ENCODE peak calls at places on chromosomes 12 and 14, in six cellular contexts. V, G, B, P, W and H are unnamed samples.

GRCh38 chr14:51868405-51868804 is 8.0 kb downstream of the GNG2 start:
- DNase-seq in B (no peak), G (no peak), P (no peak), W (no peak), V (no peak), H (no peak)

GRCh38 chr12:77062846-77063461 is 2.4 kb downstream of the E2F7 start:
- DNase-seq in G (peak; percentile 64), P (no peak), V (no peak), W (no peak), B (no peak), H (no peak)

GRCh38 chr14:20383032-20383431 is 30.3 kb downstream of the TEP1 start:
- DNase-seq in P (no peak), B (no peak), V (no peak), G (no peak), W (no peak), H (no peak)

GRCh38 chr12:113325938-113326337 is 9.0 kb downstream of the SLC8B1 start:
- DNase-seq in W (no peak), V (no peak), P (no peak), G (no peak), B (no peak), H (peak; percentile 38)

GRCh38 chr14:26984318-26985177 is 386.7 kb upstream of the NOVA1 start:
- DNase-seq in V (peak; percentile 64), B (peak; percentile 23), G (no peak), P (peak; percentile 11), W (peak; percentile 15), H (no peak)

GRCh38 chr12:80419660-80420059 is 24.4 kb upstream of the PTPRQ start:
- DNase-seq in P (no peak), W (no peak), B (no peak), V (no peak), G (no peak), H (no peak)

GRCh38 chr12:71691504-71692129 is 5.7 kb downstream of the TMEM19 start:
- DNase-seq in W (no peak), G (no peak), V (no peak), B (no peak), P (no peak), H (no peak)

GRCh38 chr14:54398028-54398368 is 1.2 kb downstream of the CDKN3 start:
- DNase-seq in B (no peak), W (no peak), P (no peak), V (no peak), G (no peak), H (no peak)

GRCh38 chr14:69298131-69299071 is 38.4 kb downstream of the GALNT16 start:
- DNase-seq in V (no peak), G (no peak), W (no peak), P (no peak), B (no peak), H (no peak)

GRCh38 chr12:5200276-5201087 is 156.8 kb downstream of the KCNA5 start:
- DNase-seq in W (peak; percentile 74), V (peak; percentile 18), P (peak; percentile 64), G (no peak), B (peak; percentile 58), H (peak; percentile 33)

GRCh38 chr14:67694791-67695393 is 672 bp downstream of the RDH11 start:
- DNase-seq in W (peak; percentile 42), G (peak; percentile 76), V (peak; percentile 92), P (peak; percentile 80), B (peak; percentile 67), H (peak; percentile 95)

GRCh38 chr14:102692334-102692733 is 84.9 kb upstream of the TRAF3 start:
- DNase-seq in B (no peak), G (no peak), V (no peak), W (no peak), P (no peak), H (no peak)

GRCh38 chr12:124302807-124303578 is 8.1 kb downstream of the RFLNA start:
- DNase-seq in W (no peak), V (no peak), G (no peak), B (no peak), P (no peak), H (no peak)

GRCh38 chr14:92603309-92604257 is 90.0 kb downstream of the RIN3 start:
- DNase-seq in W (no peak), B (no peak), G (no peak), P (no peak), V (no peak), H (peak; percentile 46)

GRCh38 chr14:93538411-93538810 is 107.7 kb downstream of the UNC79 start:
- DNase-seq in V (no peak), W (peak; percentile 33), B (peak; percentile 15), P (peak; percentile 32), G (no peak), H (peak; percentile 67)

GRCh38 chr12:109518820-109519665 is 41.6 kb downstream of the UBE3B start:
- DNase-seq in B (no peak), V (peak; percentile 43), W (peak; percentile 79), G (no peak), P (peak; percentile 81), H (peak; percentile 48)

GRCh38 chr12:23889069-23889440 is 60.4 kb downstream of the SOX5 start:
- DNase-seq in B (no peak), G (no peak), P (no peak), W (no peak), V (no peak), H (no peak)

GRCh38 chr14:44369401-44370123 is 137.5 kb downstream of the FSCB start:
- DNase-seq in P (no peak), B (no peak), V (no peak), G (no peak), W (no peak), H (no peak)

GRCh38 chr14:57179273-57179672 is 89.4 kb downstream of the EXOC5 start:
- DNase-seq in B (no peak), V (no peak), W (no peak), P (no peak), G (no peak), H (no peak)

GRCh38 chr14:23399136-23399535 is 8.9 kb downstream of the MYH6 start:
- DNase-seq in V (no peak), W (no peak), B (no peak), P (no peak), G (no peak), H (no peak)

GRCh38 chr14:75554482-75554881 is 23.9 kb upstream of the FLVCR2 start:
- DNase-seq in P (no peak), V (no peak), W (no peak), G (no peak), B (no peak), H (no peak)

GRCh38 chr14:91872517-91873470 is 5.5 kb upstream of the TC2N start:
- DNase-seq in G (no peak), W (no peak), B (no peak), P (no peak), V (no peak), H (peak; percentile 37)

GRCh38 chr12:120438495-120439198 is 734 bp downstream of the COX6A1 start:
- DNase-seq in G (no peak), V (no peak), P (no peak), B (no peak), W (peak; percentile 2), H (no peak)

GRCh38 chr12:120972870-120973543 is 5.3 kb upstream of the HNF1A start:
- DNase-seq in G (no peak), W (no peak), B (peak; percentile 67), P (no peak), V (peak; percentile 90), H (no peak)

GRCh38 chr14:75578786-75579781 is 664 bp downstream of the FLVCR2 start:
- DNase-seq in P (no peak), W (no peak), B (no peak), V (peak; percentile 31), G (no peak), H (peak; percentile 52)

GRCh38 chr14:94373708-94374107 is 14.7 kb downstream of the SERPINA1 start:
- DNase-seq in V (no peak), P (no peak), W (no peak), B (no peak), G (no peak), H (peak; percentile 31)

GRCh38 chr12:116241157-116241772 is 36.2 kb downstream of the MED13L start:
- DNase-seq in W (no peak), G (no peak), V (no peak), B (no peak), P (no peak), H (no peak)

GRCh38 chr14:54737132-54737711 is 165.4 kb downstream of the GCH1 start:
- DNase-seq in W (peak; percentile 31), G (no peak), B (no peak), V (no peak), P (no peak), H (no peak)

GRCh38 chr12:509494-509893 is 49.8 kb downstream of the B4GALNT3 start:
- DNase-seq in B (no peak), G (no peak), V (no peak), W (no peak), P (no peak), H (no peak)

GRCh38 chr12:47032644-47033043 is 46.8 kb upstream of the PCED1B start:
- DNase-seq in V (peak; percentile 23), P (peak; percentile 3), W (no peak), B (no peak), G (no peak), H (no peak)
- TF ChIP-seq MAX in V (no peak), P (no peak), W (no peak), B (no peak), G (no peak), H (no peak)

DNA sequence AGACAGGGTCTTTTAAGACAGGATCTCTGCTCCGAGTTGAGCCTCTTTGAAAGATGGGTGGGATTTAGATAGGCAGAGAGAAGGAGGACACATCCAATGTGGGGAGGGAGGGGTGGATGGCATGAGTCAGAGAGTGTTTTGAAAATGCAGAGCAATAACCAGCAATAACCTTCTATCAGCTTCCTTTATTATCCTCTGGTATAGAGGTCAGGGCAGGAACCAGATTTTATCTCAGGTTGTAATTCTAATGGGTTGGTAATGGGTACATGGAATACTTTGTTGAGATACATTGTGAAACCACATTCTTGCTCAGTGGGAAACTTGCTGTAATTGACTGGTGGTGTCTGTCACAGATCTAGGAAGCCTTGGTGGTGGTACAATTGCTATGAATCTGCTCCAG is 37.6 kb upstream of the CCDC63 start:
- DNase-seq in G (no peak), B (no peak), W (no peak), V (no peak), P (no peak), H (no peak)
- TF ChIP-seq RFX5 in G (no peak), B (no peak), W (no peak), V (no peak), P (no peak), H (no peak)

GRCh38 chr12:39605501-39605900 is 14.1 kb downstream of the ABCD2 start:
- DNase-seq in V (no peak), G (no peak), P (no peak), W (no peak), B (no peak), H (no peak)
- TF ChIP-seq MAX in V (no peak), G (no peak), P (no peak), W (no peak), B (no peak), H (no peak)

GRCh38 chr14:71592361-71592760 is 339.9 kb upstream of the RGS6 start:
- DNase-seq in P (no peak), W (no peak), V (no peak), B (no peak), G (no peak), H (no peak)

GRCh38 chr14:71593966-71594365 is 338.3 kb upstream of the RGS6 start:
- DNase-seq in W (no peak), P (no peak), G (no peak), V (no peak), B (no peak), H (no peak)

GRCh38 chr14:71590131-71590530 is 342.1 kb upstream of the RGS6 start:
- DNase-seq in G (no peak), V (no peak), P (no peak), B (no peak), W (no peak), H (no peak)

GRCh38 chr14:71594828-71595227 is 337.4 kb upstream of the RGS6 start:
- DNase-seq in V (no peak), W (no peak), B (no peak), G (no peak), P (no peak), H (no peak)

GRCh38 chr14:71591929-71592328 is 340.3 kb upstream of the RGS6 start:
- DNase-seq in W (no peak), V (no peak), G (no peak), B (no peak), P (no peak), H (no peak)
- TF ChIP-seq RFX5 in W (no peak), V (no peak), G (no peak), B (no peak), P (no peak), H (no peak)